ENCODE peak calls at places on chromosome 7, in nine cellular contexts. One of them, this sample, is unnamed.

GRCh38 chr7:37999673-38000072 is 79.2 kb downstream of the EPDR1 start:
- DNase-seq in stromal cell of bone marrow: peak
- DNase-seq in AG04450: no peak
- DNase-seq in HTR-8/SVneo: no peak
- DNase-seq in NCI-H1930: no peak
- DNase-seq in HFFc6: no peak
- DNase-seq in HuH-7: no peak
- DNase-seq in Calu3: no peak
- DNase-seq in ecto neural progenitor cell: no peak
- DNase-seq in this sample: no peak

GRCh38 chr7:25009271-25009670 is 29.3 kb upstream of the OSBPL3 start:
- DNase-seq in stromal cell of bone marrow: peak
- DNase-seq in AG04450: peak
- DNase-seq in HTR-8/SVneo: no peak
- DNase-seq in NCI-H1930: no peak
- DNase-seq in HFFc6: peak
- DNase-seq in HuH-7: no peak
- DNase-seq in Calu3: no peak
- DNase-seq in ecto neural progenitor cell: no peak
- DNase-seq in this sample: peak

GRCh38 chr7:81245353-81245752 is 326.5 kb upstream of the SEMA3C start:
- DNase-seq in stromal cell of bone marrow: no peak
- DNase-seq in AG04450: no peak
- DNase-seq in HTR-8/SVneo: no peak
- DNase-seq in NCI-H1930: no peak
- DNase-seq in HFFc6: no peak
- DNase-seq in HuH-7: no peak
- DNase-seq in Calu3: no peak
- DNase-seq in ecto neural progenitor cell: no peak
- DNase-seq in this sample: no peak

GRCh38 chr7:85554294-85554877 is 367.5 kb upstream of the SEMA3D start:
- DNase-seq in stromal cell of bone marrow: peak
- DNase-seq in AG04450: peak
- DNase-seq in HTR-8/SVneo: peak
- DNase-seq in NCI-H1930: peak
- DNase-seq in HFFc6: peak
- DNase-seq in HuH-7: peak
- DNase-seq in Calu3: peak
- DNase-seq in ecto neural progenitor cell: no peak
- DNase-seq in this sample: peak

GRCh38 chr7:45082031-45082830 is 6.5 kb downstream of the NACAD start:
- DNase-seq in stromal cell of bone marrow: no peak
- DNase-seq in AG04450: no peak
- DNase-seq in HTR-8/SVneo: no peak
- DNase-seq in NCI-H1930: no peak
- DNase-seq in HFFc6: no peak
- DNase-seq in HuH-7: no peak
- DNase-seq in Calu3: no peak
- DNase-seq in ecto neural progenitor cell: no peak
- DNase-seq in this sample: no peak

GRCh38 chr7:85573346-85573745 is 386.5 kb upstream of the SEMA3D start:
- DNase-seq in stromal cell of bone marrow: no peak
- DNase-seq in AG04450: no peak
- DNase-seq in HTR-8/SVneo: no peak
- DNase-seq in NCI-H1930: no peak
- DNase-seq in HFFc6: no peak
- DNase-seq in HuH-7: no peak
- DNase-seq in Calu3: no peak
- DNase-seq in ecto neural progenitor cell: no peak
- DNase-seq in this sample: no peak

GRCh38 chr7:24834150-24834798 is 77.0 kb upstream of the GSDME start:
- DNase-seq in stromal cell of bone marrow: no peak
- DNase-seq in AG04450: no peak
- DNase-seq in HTR-8/SVneo: no peak
- DNase-seq in NCI-H1930: no peak
- DNase-seq in HFFc6: no peak
- DNase-seq in HuH-7: no peak
- DNase-seq in Calu3: no peak
- DNase-seq in ecto neural progenitor cell: no peak
- DNase-seq in this sample: no peak

GRCh38 chr7:95960706-95961244 is 188.4 kb downstream of the DYNC1I1 start:
- DNase-seq in stromal cell of bone marrow: no peak
- DNase-seq in AG04450: no peak
- DNase-seq in HTR-8/SVneo: no peak
- DNase-seq in NCI-H1930: no peak
- DNase-seq in HFFc6: no peak
- DNase-seq in HuH-7: no peak
- DNase-seq in Calu3: no peak
- DNase-seq in ecto neural progenitor cell: no peak
- DNase-seq in this sample: no peak

This sample was measured in RWPE1.